ENCODE peak calls at places on chromosome 13, in ten cellular contexts. H is lower leg skin, E is RWPE1, N is AG04450, J is WERI-Rb-1, T is cardiac fibroblast, C is tibial artery, O is neural crest cell, Z is uterus, V is Caco-2. L is an unnamed sample.

GRCh38 chr13:34420975-34421719 is 520.9 kb upstream of the NBEA start:
- DNase-seq in O (no peak), E (no peak), Z (no peak), J (no peak), H (no peak), C (no peak), V (no peak), N (no peak), T (no peak), L (no peak)

GRCh38 chr13:71240906-71241305 is 626.1 kb downstream of the DACH1 start:
- DNase-seq in Z (no peak), C (no peak), E (no peak), T (peak), H (no peak), N (no peak), V (peak), O (no peak), J (no peak), L (peak)

GRCh38 chr13:109652536-109652935 is 133.8 kb downstream of the IRS2 start:
- DNase-seq in H (no peak), J (no peak), E (no peak), V (no peak), T (peak), N (no peak), C (no peak), O (no peak), Z (no peak), L (no peak)

GRCh38 chr13:33775339-33776108 is 42.4 kb upstream of the RFC3 start:
- DNase-seq in O (no peak), H (no peak), J (no peak), N (no peak), C (no peak), E (no peak), V (no peak), T (peak), Z (no peak), L (no peak)

GRCh38 chr13:44243198-44243852 is 130.3 kb upstream of the SERP2 start:
- DNase-seq in T (peak), H (no peak), C (no peak), N (no peak), O (peak), J (peak), Z (peak), V (peak), E (peak), L (peak)

GRCh38 chr13:21326155-21327030 is 132.7 kb downstream of the ZDHHC20 start:
- DNase-seq in V (peak), O (no peak), Z (peak), T (peak), J (no peak), E (peak), C (no peak), H (no peak), N (peak), L (peak)

GRCh38 chr13:109336730-109337129 is 449.7 kb downstream of the IRS2 start:
- DNase-seq in Z (no peak), J (no peak), N (no peak), V (no peak), O (no peak), C (no peak), H (no peak), E (peak), T (peak), L (no peak)

GRCh38 chr13:112184261-112184660 is 117.3 kb downstream of the SOX1 start:
- DNase-seq in Z (no peak), H (no peak), V (no peak), O (no peak), C (no peak), J (no peak), T (no peak), E (no peak), N (no peak), L (no peak)

GRCh38 chr13:112177459-112177858 is 110.5 kb downstream of the SOX1 start:
- DNase-seq in O (no peak), H (no peak), E (no peak), J (no peak), N (no peak), Z (no peak), C (no peak), T (no peak), V (no peak), L (no peak)

GRCh38 chr13:75870397-75870801 is 234.3 kb downstream of the LMO7 start:
- DNase-seq in V (peak), C (peak), Z (no peak), T (peak), H (no peak), N (no peak), E (peak), J (no peak), O (peak), L (peak)

GRCh38 chr13:35140831-35141230 is 198.8 kb downstream of the NBEA start:
- DNase-seq in Z (no peak), C (no peak), N (no peak), V (no peak), T (no peak), O (no peak), J (no peak), H (no peak), E (no peak), L (no peak)

GRCh38 chr13:33550885-33551284 is 265.3 kb upstream of the STARD13 start:
- DNase-seq in V (no peak), T (no peak), N (no peak), C (no peak), Z (no peak), H (no peak), J (no peak), E (no peak), O (no peak), L (no peak)

GRCh38 chr13:24693862-24694471 is 13.8 kb downstream of the ATP12A start:
- DNase-seq in V (peak), Z (no peak), O (peak), J (peak), T (peak), H (no peak), E (peak), C (no peak), N (no peak), L (peak)

GRCh38 chr13:21668665-21669599 is 1.9 kb upstream of the FGF9 start:
- DNase-seq in O (peak), T (peak), V (no peak), H (no peak), C (peak), Z (peak), N (no peak), J (no peak), E (no peak), L (peak)

GRCh38 chr13:36430247-36431203 is 1.8 kb upstream of the CCNA1 start:
- DNase-seq in T (no peak), N (no peak), J (peak), V (no peak), C (no peak), Z (peak), O (no peak), H (no peak), E (no peak), L (no peak)

GRCh38 chr13:80054806-80055205 is 286.1 kb downstream of the SPRY2 start:
- DNase-seq in O (no peak), J (no peak), C (no peak), T (peak), H (no peak), V (no peak), E (no peak), N (no peak), Z (no peak), L (no peak)

GRCh38 chr13:36848228-36848982 is 29.4 kb downstream of the RFXAP start:
- DNase-seq in C (no peak), H (no peak), Z (no peak), E (no peak), J (no peak), O (no peak), T (peak), N (no peak), V (no peak), L (peak)

GRCh38 chr13:21033224-21033855 is 28.0 kb downstream of the LATS2 start:
- DNase-seq in J (no peak), C (peak), N (no peak), E (no peak), H (peak), Z (peak), O (no peak), T (peak), V (no peak), L (no peak)

GRCh38 chr13:79417741-79418140 is 11.7 kb upstream of the RBM26 start:
- DNase-seq in N (no peak), H (no peak), O (no peak), J (no peak), T (no peak), Z (no peak), E (no peak), C (no peak), V (no peak), L (no peak)

GRCh38 chr13:21625366-21625765 is 21.4 kb upstream of the MICU2 start:
- DNase-seq in C (no peak), H (no peak), T (peak), V (peak), N (no peak), E (peak), O (no peak), J (no peak), Z (no peak), L (peak)

GRCh38 chr13:24053505-24054251 is 106.8 kb upstream of the SPATA13 start:
- DNase-seq in H (no peak), O (peak), Z (peak), T (peak), C (no peak), V (peak), N (no peak), J (peak), E (peak), L (peak)

GRCh38 chr13:101700598-101700997 is 248.1 kb downstream of the ITGBL1 start:
- DNase-seq in J (no peak), H (peak), Z (no peak), V (no peak), N (no peak), C (peak), E (no peak), O (no peak), T (peak), L (no peak)

GRCh38 chr13:20673711-20674110 is 29.8 kb upstream of the IL17D start:
- DNase-seq in Z (no peak), H (no peak), N (no peak), J (no peak), C (no peak), T (no peak), V (no peak), E (no peak), O (no peak), L (no peak)

GRCh38 chr13:43537124-43537523 is 249.6 kb downstream of the ENOX1 start:
- DNase-seq in E (no peak), C (no peak), T (peak), Z (no peak), N (no peak), O (no peak), V (no peak), J (no peak), H (no peak), L (no peak)

GRCh38 chr13:80050252-80050651 is 290.7 kb downstream of the SPRY2 start:
- DNase-seq in Z (no peak), O (no peak), N (no peak), T (peak), H (no peak), C (no peak), V (no peak), E (no peak), J (no peak), L (no peak)

DNA sequence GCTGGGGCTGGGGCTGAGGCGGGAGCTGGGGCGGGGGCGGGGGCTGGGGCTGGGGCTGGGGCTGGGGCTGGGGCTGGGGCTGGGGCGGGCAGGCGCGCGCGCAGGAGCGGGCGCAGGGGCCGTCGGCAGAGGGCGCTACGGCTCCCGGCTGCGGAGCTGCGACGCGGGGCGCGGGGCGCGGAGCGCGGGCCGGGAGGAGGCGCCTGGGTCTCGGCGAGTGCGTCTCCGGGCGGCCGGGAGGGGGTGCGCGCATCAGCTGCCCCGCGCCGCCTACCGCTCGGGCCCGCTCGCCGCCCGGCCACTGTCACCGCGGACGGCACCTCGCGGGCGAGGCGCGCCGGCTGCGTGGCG is 416 bp upstream of the MTUS2 start:
- DNase-seq in E (no peak), C (no peak), V (peak), T (peak), J (peak), H (no peak), N (no peak), O (peak), Z (no peak), L (peak)
- TF ChIP-seq CTCF in E (peak), C (peak), V (no peak), T (no peak), J (peak), H (no peak), N (no peak), O (peak), Z (peak), L (no peak)

GRCh38 chr13:39273953-39274352 is 235.7 kb downstream of the NHLRC3 start:
- DNase-seq in H (no peak), Z (no peak), N (no peak), V (peak), J (peak), O (no peak), C (no peak), T (peak), E (peak), L (peak)
- TF ChIP-seq CTCF in H (no peak), Z (no peak), N (peak), V (peak), J (peak), O (no peak), C (no peak), T (no peak), E (peak), L (no peak)

GRCh38 chr13:73544175-73544574 is 485.4 kb downstream of the KLF5 start:
- DNase-seq in Z (no peak), O (no peak), J (no peak), V (no peak), E (no peak), N (no peak), C (no peak), T (peak), H (no peak), L (no peak)
- TF ChIP-seq CTCF in Z (no peak), O (no peak), J (no peak), V (no peak), E (peak), N (no peak), C (no peak), T (no peak), H (no peak), L (no peak)

DNA sequence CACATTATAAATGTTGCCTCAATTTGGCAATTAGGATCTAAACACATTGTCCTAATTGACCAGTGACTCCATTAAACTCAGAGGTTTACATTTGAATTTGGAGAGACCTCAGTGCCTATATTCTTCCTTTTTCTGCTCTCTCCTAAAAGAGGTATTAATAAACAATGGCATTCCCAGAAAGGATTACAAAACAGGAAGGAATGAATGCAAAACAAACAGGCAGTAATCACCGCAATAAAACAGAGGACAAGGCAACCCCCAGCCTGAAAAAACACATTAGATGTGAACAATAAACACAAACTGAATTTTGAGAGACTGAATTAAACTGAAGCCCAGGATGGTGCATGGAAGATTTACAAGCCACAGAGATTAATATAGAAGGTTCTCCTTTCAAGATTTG is 503.2 kb downstream of the LIG4 start:
- DNase-seq in H (no peak), N (no peak), Z (no peak), T (no peak), V (no peak), C (no peak), E (no peak), J (no peak), O (no peak), L (no peak)
- TF ChIP-seq CTCF in H (no peak), N (no peak), Z (no peak), T (no peak), V (no peak), C (no peak), E (no peak), J (no peak), O (no peak), L (no peak)

DNA sequence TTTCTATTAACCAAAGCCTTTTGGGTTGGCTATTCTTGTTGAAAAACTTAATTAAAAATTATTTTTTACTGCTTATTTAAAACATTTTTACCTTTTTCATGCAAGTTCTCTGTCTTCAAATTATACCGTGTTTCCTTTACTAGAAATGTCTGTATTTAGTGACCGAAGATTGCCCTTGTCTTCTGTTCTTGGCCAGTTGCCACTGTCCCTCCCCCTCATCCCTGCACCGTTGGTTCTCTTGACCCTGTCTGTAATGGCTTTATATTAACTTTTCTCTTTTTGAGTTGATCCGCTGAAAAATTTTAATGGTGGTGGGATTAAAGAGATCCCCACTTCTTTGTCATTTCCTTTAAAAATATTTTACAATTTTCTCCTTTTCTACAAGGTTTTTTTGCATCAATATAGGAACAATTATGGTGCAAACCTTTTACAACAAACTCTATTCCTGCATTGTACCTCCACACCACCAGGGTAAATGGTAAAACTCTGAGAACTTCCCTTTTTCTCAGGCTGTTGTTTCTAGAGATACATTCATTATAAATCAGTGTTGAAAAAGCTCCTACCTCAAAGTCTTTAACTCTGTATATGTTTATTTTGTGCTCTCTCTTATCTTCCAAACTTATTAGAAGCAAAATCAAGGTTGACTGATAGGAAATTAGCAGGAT is 12.9 kb upstream of the RNF113B start:
- DNase-seq in C (no peak), N (no peak), J (no peak), H (no peak), E (no peak), Z (no peak), V (no peak), O (no peak), T (no peak), L (no peak)
- TF ChIP-seq CTCF in C (peak), N (no peak), J (no peak), H (no peak), E (no peak), Z (no peak), V (no peak), O (peak), T (peak), L (no peak)

GRCh38 chr13:51297556-51297955 is 41.9 kb upstream of the SERPINE3 start:
- DNase-seq in N (no peak), J (peak), O (no peak), T (no peak), H (no peak), V (no peak), Z (no peak), E (no peak), C (no peak), L (no peak)
- TF ChIP-seq CTCF in N (no peak), J (no peak), O (no peak), T (no peak), H (no peak), V (no peak), Z (no peak), E (no peak), C (no peak), L (no peak)

GRCh38 chr13:31234729-31235128 is 35.0 kb downstream of the B3GLCT start:
- DNase-seq in V (no peak), Z (no peak), H (no peak), E (no peak), T (peak), N (no peak), O (no peak), J (no peak), C (no peak), L (no peak)
- TF ChIP-seq CTCF in V (no peak), Z (no peak), H (no peak), E (no peak), T (peak), N (peak), O (peak), J (peak), C (no peak), L (no peak)

GRCh38 chr13:28636078-28636477 is 22.9 kb upstream of the POMP start:
- DNase-seq in V (no peak), C (no peak), Z (no peak), H (no peak), E (no peak), N (no peak), J (no peak), O (no peak), T (no peak), L (no peak)

GRCh38 chr13:28636677-28637317 is 22.1 kb upstream of the POMP start:
- DNase-seq in V (peak), O (peak), E (peak), T (peak), H (peak), Z (peak), C (peak), J (peak), N (peak), L (peak)

GRCh38 chr13:28640861-28641599 is 17.9 kb upstream of the POMP start:
- DNase-seq in Z (peak), J (no peak), E (no peak), N (no peak), T (no peak), H (no peak), O (no peak), V (no peak), C (no peak), L (no peak)

GRCh38 chr13:28638756-28639155 is 20.2 kb upstream of the POMP start:
- DNase-seq in J (no peak), E (no peak), V (no peak), N (no peak), H (no peak), O (no peak), T (no peak), Z (no peak), C (no peak), L (no peak)

DNA sequence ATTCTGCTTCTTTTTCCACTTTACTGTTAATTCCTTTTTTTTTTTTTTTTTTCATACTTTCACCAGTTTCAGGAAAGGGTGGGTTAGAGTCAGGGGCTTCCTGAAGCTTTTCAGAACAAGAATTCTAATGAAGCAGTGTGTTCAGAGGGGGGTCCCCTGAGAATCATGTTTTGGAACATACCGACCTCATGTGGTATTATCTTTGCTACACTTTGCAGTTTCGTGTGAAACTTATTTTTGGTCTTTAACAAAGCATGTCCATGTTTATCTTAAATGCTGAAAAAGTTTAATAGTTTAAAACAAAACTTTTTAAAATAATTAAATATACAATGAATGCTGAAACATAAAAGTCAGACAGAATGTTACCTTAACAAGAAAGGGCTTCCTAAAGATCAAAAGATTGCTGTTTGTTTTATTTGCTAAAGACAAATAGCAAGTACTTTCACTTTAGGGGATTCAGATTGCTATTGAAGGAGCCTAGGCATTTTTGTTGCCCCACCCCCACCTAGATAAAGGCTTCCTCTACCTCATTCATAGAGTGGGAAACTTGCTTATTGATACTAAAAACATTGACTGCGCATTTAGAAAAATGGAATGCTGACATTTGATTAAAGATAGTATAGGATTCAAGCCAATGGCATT is 21.1 kb upstream of the POMP start:
- DNase-seq in C (no peak), T (no peak), V (no peak), E (no peak), H (no peak), Z (no peak), J (no peak), N (no peak), O (no peak), L (peak)
- TF ChIP-seq CTCF in C (no peak), T (no peak), V (no peak), E (no peak), H (no peak), Z (no peak), J (no peak), N (no peak), O (no peak), L (no peak)

L was measured in activated CD8-positive, alpha-beta T cell treated with anti-CD3 and anti-CD28 coated beads for 36 hours.